ENCODE peak calls at places on chromosomes 11 and 22, in ten cellular contexts. N is RWPE1; U is NCI-H146; S is body of pancreas; T is ELF-1; Z is ELR; F is adrenal gland; K is neural crest cell; E is activated naive CD4-positive, alpha-beta T cell; W is nephron progenitor cell. X is an unnamed sample.

GRCh38 chr11:100918551-100919500 is 210.8 kb downstream of the PGR start:
- DNase-seq in N (no peak), U (no peak), S (no peak), T (no peak), Z (peak), F (no peak), K (no peak), E (no peak), W (no peak), X (no peak)

GRCh38 chr11:18455686-18456372 is at the start of gene LDHAL6A:
- DNase-seq in N (no peak), U (no peak), S (no peak), T (peak), Z (no peak), F (no peak), K (no peak), E (no peak), W (no peak), X (no peak)

GRCh38 chr11:102448869-102449224 is 3.7 kb downstream of the TMEM123 start:
- DNase-seq in N (no peak), U (no peak), S (no peak), T (no peak), Z (no peak), F (no peak), K (no peak), E (no peak), W (no peak), X (no peak)

GRCh38 chr22:50585238-50585637 is 2.6 kb upstream of the CHKB start:
- DNase-seq in N (no peak), U (no peak), S (no peak), T (no peak), Z (no peak), F (no peak), K (no peak), E (no peak), W (no peak), X (no peak)

GRCh38 chr11:22666700-22667439 is 459 bp downstream of the GAS2 start:
- DNase-seq in N (no peak), U (no peak), S (peak), T (peak), Z (no peak), F (peak), K (peak), E (no peak), W (peak), X (no peak)

GRCh38 chr22:39565414-39565944 is 5.1 kb upstream of the CACNA1I start:
- DNase-seq in N (no peak), U (no peak), S (no peak), T (no peak), Z (no peak), F (no peak), K (no peak), E (no peak), W (no peak), X (no peak)

GRCh38 chr11:123202723-123203122 is 7.7 kb upstream of the CLMP start:
- DNase-seq in N (no peak), U (no peak), S (no peak), T (no peak), Z (no peak), F (no peak), K (no peak), E (no peak), W (no peak), X (no peak)

GRCh38 chr22:30298005-30298701 is 8.8 kb upstream of the CASTOR1 start:
- DNase-seq in N (no peak), U (no peak), S (peak), T (peak), Z (no peak), F (no peak), K (no peak), E (no peak), W (no peak), X (no peak)

GRCh38 chr11:86292912-86293606 is 9.0 kb upstream of the HIKESHI start:
- DNase-seq in N (no peak), U (no peak), S (no peak), T (no peak), Z (no peak), F (no peak), K (no peak), E (no peak), W (no peak), X (no peak)

GRCh38 chr11:8871283-8871775 is 39.7 kb upstream of the AKIP1 start:
- DNase-seq in N (peak), U (peak), S (peak), T (peak), Z (peak), F (peak), K (peak), E (no peak), W (peak), X (no peak)

GRCh38 chr11:82080160-82080559 is 653.5 kb downstream of the FAM181B start:
- DNase-seq in N (no peak), U (no peak), S (no peak), T (no peak), Z (no peak), F (no peak), K (no peak), E (no peak), W (no peak), X (no peak)

GRCh38 chr22:49026476-49027121 is 801.1 kb downstream of the BRD1 start:
- DNase-seq in N (no peak), U (peak), S (no peak), T (peak), Z (no peak), F (no peak), K (no peak), E (no peak), W (no peak), X (no peak)

GRCh38 chr11:11691296-11692141 is 69.7 kb upstream of the GALNT18 start:
- DNase-seq in N (no peak), U (peak), S (no peak), T (peak), Z (no peak), F (no peak), K (peak), E (no peak), W (peak), X (no peak)

GRCh38 chr11:69130586-69131566 is 24.9 kb upstream of the SMIM38 start:
- DNase-seq in N (no peak), U (no peak), S (peak), T (no peak), Z (peak), F (no peak), K (no peak), E (no peak), W (no peak), X (no peak)

GRCh38 chr22:26210390-26210789 is 41.1 kb downstream of the SEZ6L start:
- DNase-seq in N (no peak), U (peak), S (no peak), T (no peak), Z (no peak), F (no peak), K (no peak), E (no peak), W (no peak), X (no peak)

GRCh38 chr22:25077964-25078363 is 121.7 kb upstream of the CRYBB3 start:
- DNase-seq in N (no peak), U (no peak), S (no peak), T (no peak), Z (no peak), F (no peak), K (no peak), E (no peak), W (no peak), X (no peak)

GRCh38 chr11:70729949-70730348 is 331.6 kb downstream of the CTTN start:
- DNase-seq in N (no peak), U (peak), S (no peak), T (no peak), Z (no peak), F (no peak), K (no peak), E (no peak), W (no peak), X (no peak)

GRCh38 chr11:67002921-67003411 is 20.0 kb upstream of the SYT12 start:
- DNase-seq in N (no peak), U (no peak), S (peak), T (no peak), Z (no peak), F (no peak), K (no peak), E (no peak), W (no peak), X (no peak)

GRCh38 chr22:26650722-26651421 is 6.5 kb upstream of the MIAT start:
- DNase-seq in N (no peak), U (no peak), S (no peak), T (no peak), Z (no peak), F (no peak), K (no peak), E (no peak), W (no peak), X (no peak)

GRCh38 chr11:123519055-123519796 is 89.2 kb downstream of the GRAMD1B start:
- DNase-seq in N (no peak), U (no peak), S (no peak), T (peak), Z (peak), F (peak), K (no peak), E (no peak), W (peak), X (no peak)

GRCh38 chr22:38172016-38172431 is 9.6 kb downstream of the PLA2G6 start:
- DNase-seq in N (peak), U (no peak), S (no peak), T (no peak), Z (no peak), F (no peak), K (no peak), E (no peak), W (no peak), X (no peak)

GRCh38 chr11:95055273-95055897 is 6.2 kb downstream of the KDM4F start:
- DNase-seq in N (no peak), U (no peak), S (no peak), T (no peak), Z (no peak), F (no peak), K (no peak), E (no peak), W (no peak), X (no peak)